ENCODE peak calls at places on chromosomes 12 and 14, in nine cellular contexts. Y is esophagus muscularis mucosa, U is stomach, K is GM12878, L is H1, N is suprapubic skin, W is transverse colon, E is upper lobe of left lung, O is GM23338. F is an unnamed sample.

GRCh38 chr12:72300728-72301127 is 28.6 kb downstream of the TRHDE start:
- DNase-seq in Y (no peak), U (no peak), K (no peak), L (no peak), N (no peak), W (no peak), E (no peak), O (no peak), F (no peak)

GRCh38 chr12:68378859-68379628 is 46.9 kb upstream of the MDM1 start:
- DNase-seq in Y (no peak), U (peak; percentile 42), K (no peak), L (no peak), N (no peak), W (peak; percentile 61), E (no peak), O (no peak), F (no peak)

GRCh38 chr12:94047781-94048567 is 100.4 kb upstream of the PLXNC1 start:
- DNase-seq in Y (no peak), U (no peak), K (peak; percentile 21), L (no peak), N (no peak), W (no peak), E (no peak), O (no peak), F (no peak)

GRCh38 chr12:29750928-29751220 is 32.9 kb downstream of the TMTC1 start:
- DNase-seq in Y (no peak), U (no peak), K (no peak), L (no peak), N (no peak), W (no peak), E (no peak), O (no peak), F (no peak)

GRCh38 chr12:131783915-131784541 is 44.2 kb upstream of the MMP17 start:
- DNase-seq in Y (no peak), U (no peak), K (peak; percentile 60), L (no peak), N (no peak), W (no peak), E (no peak), O (peak; percentile 79), F (no peak)

GRCh38 chr14:40204441-40205175 is 772.4 kb upstream of the FBXO33 start:
- DNase-seq in Y (no peak), U (no peak), K (no peak), L (no peak), N (no peak), W (no peak), E (peak; percentile 19), O (peak; percentile 20), F (no peak)

GRCh38 chr12:80293759-80294158 is 150.3 kb upstream of the PTPRQ start:
- DNase-seq in Y (no peak), U (no peak), K (peak; percentile 43), L (no peak), N (no peak), W (no peak), E (no peak), O (no peak), F (no peak)

GRCh38 chr12:75939016-75939642 is 92.4 kb downstream of the PHLDA1 start:
- DNase-seq in Y (no peak), U (no peak), K (no peak), L (no peak), N (no peak), W (no peak), E (no peak), O (no peak), F (no peak)

GRCh38 chr12:54383041-54383609 is 1.4 kb downstream of the ZNF385A start:
- DNase-seq in Y (no peak), U (no peak), K (no peak), L (no peak), N (no peak), W (no peak), E (no peak), O (no peak), F (peak; percentile 79)

GRCh38 chr14:24806061-24806678 is 172.2 kb upstream of the GZMB start:
- DNase-seq in Y (peak; percentile 92), U (peak; percentile 85), K (peak; percentile 16), L (peak; percentile 57), N (no peak), W (peak; percentile 89), E (no peak), O (peak; percentile 92), F (peak; percentile 28)

GRCh38 chr12:130796985-130797686 is 41.9 kb downstream of the STX2 start:
- DNase-seq in Y (no peak), U (no peak), K (no peak), L (no peak), N (no peak), W (no peak), E (peak; percentile 70), O (no peak), F (no peak)

GRCh38 chr14:98769326-98769725 is 502.7 kb downstream of the BCL11B start:
- DNase-seq in Y (peak; percentile 60), U (no peak), K (no peak), L (no peak), N (no peak), W (no peak), E (no peak), O (peak; percentile 2), F (no peak)

GRCh38 chr14:45298427-45299117 is 45.6 kb upstream of the MIS18BP1 start:
- DNase-seq in Y (no peak), U (no peak), K (no peak), L (no peak), N (no peak), W (no peak), E (no peak), O (no peak), F (no peak)

GRCh38 chr12:88579572-88579940 is 715 bp downstream of the KITLG start:
- DNase-seq in Y (no peak), U (peak; percentile 68), K (no peak), L (no peak), N (no peak), W (peak; percentile 56), E (peak; percentile 88), O (no peak), F (no peak)

GRCh38 chr14:91112172-91112571 is 1.7 kb upstream of the DGLUCY start:
- DNase-seq in Y (no peak), U (no peak), K (no peak), L (no peak), N (no peak), W (no peak), E (no peak), O (no peak), F (no peak)

GRCh38 chr12:75623631-75624118 is 112.3 kb upstream of the KRR1 start:
- DNase-seq in Y (no peak), U (no peak), K (no peak), L (no peak), N (no peak), W (no peak), E (no peak), O (peak; percentile 78), F (no peak)

GRCh38 chr12:94590428-94590827 is 59.9 kb downstream of the TMCC3 start:
- DNase-seq in Y (no peak), U (peak; percentile 40), K (no peak), L (peak; percentile 31), N (no peak), W (no peak), E (no peak), O (peak; percentile 19), F (no peak)

GRCh38 chr14:20986811-20987210 is 3.0 kb upstream of the METTL17 start:
- DNase-seq in Y (no peak), U (no peak), K (no peak), L (no peak), N (no peak), W (no peak), E (no peak), O (no peak), F (peak; percentile 33)

GRCh38 chr12:95216704-95217376 is 427 bp downstream of the FGD6 start:
- DNase-seq in Y (peak; percentile 92), U (no peak), K (no peak), L (no peak), N (no peak), W (no peak), E (no peak), O (no peak), F (no peak)

GRCh38 chr12:15796493-15797141 is 7.4 kb upstream of the EPS8 start:
- DNase-seq in Y (no peak), U (no peak), K (no peak), L (no peak), N (no peak), W (no peak), E (no peak), O (no peak), F (no peak)

GRCh38 chr14:93975791-93976476 is 436 bp downstream of the ASB2 start:
- DNase-seq in Y (no peak), U (no peak), K (peak; percentile 92), L (no peak), N (no peak), W (no peak), E (no peak), O (no peak), F (no peak)

GRCh38 chr12:103043531-103044445 is 86.3 kb downstream of the ASCL1 start:
- DNase-seq in Y (no peak), U (no peak), K (no peak), L (no peak), N (no peak), W (no peak), E (no peak), O (peak; percentile 62), F (no peak)

GRCh38 chr12:57783861-57784260 is 1.3 kb downstream of the TSFM start:
- DNase-seq in Y (no peak), U (no peak), K (no peak), L (no peak), N (no peak), W (no peak), E (no peak), O (no peak), F (no peak)
- H3K4me3 ChIP-seq in Y (peak overlapping the region; percentile 99), U (peak overlapping the region; percentile 98), K (no peak overlapping the region), L (no peak overlapping the region), N (peak overlapping the region; percentile 93), W (no peak overlapping the region), E (peak overlapping the region; percentile 80), O (peak overlapping the region; percentile 100), F (peak overlapping the region; percentile 76)

GRCh38 chr12:25769076-25769945 is 189.2 kb upstream of the RASSF8 start:
- DNase-seq in Y (no peak), U (no peak), K (no peak), L (no peak), N (no peak), W (no peak), E (no peak), O (no peak), F (no peak)
- TF ChIP-seq POLR2AphosphoS5 in Y (no peak), U (no peak), K (no peak), L (no peak), N (no peak), W (no peak), E (no peak), O (no peak), F (no peak)

DNA sequence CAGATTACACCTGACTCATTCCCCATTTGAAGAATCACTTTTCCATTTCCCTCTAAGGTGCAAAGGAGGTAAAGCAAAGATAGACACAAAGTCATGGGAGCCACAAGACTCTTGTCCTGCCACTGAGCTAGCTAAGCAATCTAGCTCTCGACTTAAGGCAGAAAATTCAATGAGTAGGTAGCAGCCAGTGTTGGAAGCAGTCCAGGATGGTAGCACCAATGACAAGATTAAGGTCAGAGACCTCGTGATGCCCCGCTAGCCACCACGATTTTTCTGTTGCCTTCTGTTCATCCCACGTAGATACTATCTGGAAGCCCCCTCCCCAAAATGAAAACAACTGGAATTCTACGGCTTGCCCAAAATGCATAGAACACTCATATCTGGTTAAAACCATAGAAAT is 1.4 kb downstream of the VAMP1 start:
- DNase-seq in Y (no peak), U (no peak), K (no peak), L (no peak), N (no peak), W (no peak), E (no peak), O (no peak), F (no peak)
- H3K4me3 ChIP-seq in Y (peak overlapping the region; percentile 85), U (peak overlapping the region; percentile 70), K (peak overlapping the region; percentile 99), L (no peak overlapping the region), N (peak overlapping the region; percentile 53), W (peak overlapping the region; percentile 59), E (no peak overlapping the region), O (peak overlapping the region; percentile 98), F (peak overlapping the region; percentile 70)

GRCh38 chr14:62914025-62914424 is 131.2 kb downstream of the KCNH5 start:
- DNase-seq in Y (no peak), U (no peak), K (no peak), L (no peak), N (no peak), W (no peak), E (no peak), O (no peak), F (no peak)
- TF ChIP-seq POLR2AphosphoS5 in Y (no peak), U (no peak), K (no peak), L (no peak), N (no peak), W (no peak), E (no peak), O (no peak), F (no peak)